ENCODE peak calls at places on chromosomes 12 and 14, in four cellular contexts. X is MCF 10A; O is activated naive CD4-positive, alpha-beta T cell; K is heart left ventricle. N is an unnamed sample.

GRCh38 chr14:22572562-22573058 is 16.4 kb downstream of the DAD1 start:
- DNase-seq in X (no peak), O (no peak), K (no peak), N (no peak)

GRCh38 chr14:22039938-22040780 is 366.5 kb upstream of the OR4E1 start:
- DNase-seq in O (no peak), K (no peak), X (peak), N (no peak)

GRCh38 chr12:12467701-12468218 is 94.9 kb downstream of the DUSP16 start:
- DNase-seq in X (no peak), O (no peak), K (no peak), N (peak)

GRCh38 chr14:56715938-56716337 is 94.3 kb downstream of the OTX2 start:
- DNase-seq in K (no peak), O (no peak), X (no peak), N (no peak)

GRCh38 chr12:85191-85666 is 18.7 kb downstream of the IQSEC3 start:
- DNase-seq in O (no peak), X (no peak), K (no peak), N (no peak)

GRCh38 chr12:5745251-5745888 is 199.7 kb downstream of the ANO2 start:
- DNase-seq in K (peak), O (no peak), X (peak), N (no peak)

GRCh38 chr12:48013287-48013686 is 9.0 kb upstream of the COL2A1 start:
- DNase-seq in X (no peak), K (no peak), O (no peak), N (no peak)

GRCh38 chr14:56659964-56660551 is 80.5 kb downstream of the TMEM260 start:
- DNase-seq in K (no peak), O (no peak), X (peak), N (no peak)

GRCh38 chr12:66144796-66145754 is 14.5 kb upstream of the LLPH start:
- DNase-seq in O (no peak), X (peak), K (no peak), N (no peak)

GRCh38 chr14:96237641-96238040 is 18.4 kb upstream of the BDKRB1 start:
- DNase-seq in K (no peak), O (no peak), X (no peak), N (no peak)